ENCODE peak calls at places on chromosomes 11 and 22, in nine cellular contexts. Z is psoas muscle, D is upper lobe of right lung, K is spleen, W is RWPE1, N is tibial artery, M is IMR-90, Q is colonic mucosa, R is heart right ventricle. T is an unnamed sample.

GRCh38 chr11:4202749-4203148 is 108.2 kb downstream of the RRM1 start:
- DNase-seq in Z (no peak), D (no peak), K (no peak), W (no peak), N (no peak), M (no peak), Q (no peak), R (no peak), T (no peak)

GRCh38 chr22:43392385-43392989 is 19.3 kb upstream of the MPPED1 start:
- DNase-seq in Z (no peak), D (no peak), K (no peak), W (no peak), N (no peak), M (no peak), Q (no peak), R (no peak), T (no peak)

GRCh38 chr22:38300197-38300945 is 16.9 kb downstream of the CSNK1E start:
- DNase-seq in Z (no peak), D (no peak), K (no peak), W (no peak), N (no peak), M (no peak), Q (no peak), R (no peak), T (no peak)

GRCh38 chr22:30636226-30637077 is 871 bp downstream of the SLC35E4 start:
- DNase-seq in Z (peak), D (no peak), K (peak), W (no peak), N (no peak), M (no peak), Q (peak), R (peak), T (no peak)

GRCh38 chr11:115471367-115471766 is 32.8 kb downstream of the CADM1 start:
- DNase-seq in Z (no peak), D (no peak), K (no peak), W (no peak), N (no peak), M (peak), Q (no peak), R (no peak), T (no peak)

GRCh38 chr11:33257160-33257896 is at the start of gene HIPK3:
- DNase-seq in Z (peak), D (peak), K (peak), W (peak), N (peak), M (peak), Q (peak), R (peak), T (peak)

GRCh38 chr11:119540370-119541125 is 117.6 kb upstream of the THY1 start:
- DNase-seq in Z (no peak), D (no peak), K (peak), W (no peak), N (peak), M (no peak), Q (no peak), R (no peak), T (no peak)

GRCh38 chr11:125081098-125081798 is 18.1 kb downstream of the SLC37A2 start:
- DNase-seq in Z (no peak), D (peak), K (no peak), W (no peak), N (no peak), M (no peak), Q (no peak), R (no peak), T (no peak)

GRCh38 chr11:102208835-102209234 is 98.6 kb downstream of the YAP1 start:
- DNase-seq in Z (no peak), D (no peak), K (no peak), W (no peak), N (no peak), M (no peak), Q (no peak), R (no peak), T (no peak)

GRCh38 chr22:48104102-48104738 is 1341.8 kb downstream of the TBC1D22A start:
- DNase-seq in Z (no peak), D (no peak), K (no peak), W (no peak), N (no peak), M (no peak), Q (no peak), R (no peak), T (no peak)

GRCh38 chr22:48757581-48757980 is 1070.1 kb downstream of the BRD1 start:
- DNase-seq in Z (no peak), D (peak), K (peak), W (no peak), N (peak), M (no peak), Q (peak), R (no peak), T (no peak)

GRCh38 chr11:36790450-36790849 is 192.4 kb upstream of the RAG2 start:
- DNase-seq in Z (no peak), D (no peak), K (no peak), W (no peak), N (no peak), M (no peak), Q (no peak), R (no peak), T (no peak)

GRCh38 chr22:20262582-20263147 is 5.5 kb downstream of the RTN4R start:
- DNase-seq in Z (no peak), D (no peak), K (no peak), W (no peak), N (no peak), M (no peak), Q (no peak), R (no peak), T (no peak)

GRCh38 chr22:20261848-20262581 is 6.1 kb downstream of the RTN4R start:
- DNase-seq in Z (no peak), D (no peak), K (no peak), W (no peak), N (no peak), M (no peak), Q (no peak), R (no peak), T (no peak)

GRCh38 chr22:20267441-20268288 is 453 bp downstream of the RTN4R start:
- DNase-seq in Z (no peak), D (peak), K (no peak), W (no peak), N (no peak), M (no peak), Q (peak), R (no peak), T (no peak)

GRCh38 chr22:20268289-20268349 is at the start of gene RTN4R:
- DNase-seq in Z (no peak), D (no peak), K (no peak), W (no peak), N (no peak), M (no peak), Q (no peak), R (no peak), T (no peak)

DNA sequence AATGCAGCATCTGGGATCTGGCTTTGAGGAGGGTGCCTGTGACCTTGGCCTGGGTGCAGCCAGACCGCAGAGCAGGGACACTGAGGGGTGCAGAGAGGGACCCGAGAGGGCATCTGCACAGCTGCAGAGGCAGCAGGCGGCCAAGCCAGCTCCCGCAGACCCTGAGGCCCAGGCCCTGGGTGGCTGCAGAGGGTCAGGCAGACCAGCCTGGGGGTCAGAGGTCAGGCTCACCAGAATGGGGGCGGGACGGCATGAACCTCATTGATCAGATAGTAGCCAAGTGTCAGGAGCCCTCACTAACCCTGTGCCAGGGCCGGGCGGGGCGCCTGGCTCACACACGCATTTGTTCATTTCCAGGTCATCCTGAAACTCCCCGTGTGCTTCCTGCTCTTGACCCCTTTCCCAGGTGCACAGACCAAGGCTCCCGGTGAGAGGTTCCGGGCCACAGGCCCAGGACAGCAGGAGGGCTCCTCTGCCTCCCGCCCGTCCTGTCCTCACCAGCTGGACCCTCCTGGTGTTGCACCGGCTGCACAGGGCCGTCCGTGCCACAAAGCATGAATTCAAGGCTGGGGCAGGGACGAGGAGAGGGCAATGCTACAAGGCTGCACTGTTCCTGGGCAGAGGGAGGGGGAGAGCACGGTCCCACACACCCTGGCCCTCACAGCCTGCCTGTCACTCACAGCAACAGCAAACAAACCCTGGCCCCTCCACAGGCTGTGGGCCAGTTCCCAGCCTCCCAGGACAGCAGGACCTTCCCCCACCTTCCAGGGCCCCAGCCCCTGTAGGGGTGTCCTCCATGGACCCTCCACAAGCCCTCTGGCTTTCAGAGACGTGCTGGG is 3.3 kb downstream of the RTN4R start:
- DNase-seq in Z (no peak), D (no peak), K (no peak), W (no peak), N (no peak), M (no peak), Q (no peak), R (no peak), T (no peak)
- H3K27ac ChIP-seq in Z (no peak), D (no peak), K (no peak), W (no peak), N (no peak), M (no peak), Q (no peak), R (no peak), T (no peak)

DNA sequence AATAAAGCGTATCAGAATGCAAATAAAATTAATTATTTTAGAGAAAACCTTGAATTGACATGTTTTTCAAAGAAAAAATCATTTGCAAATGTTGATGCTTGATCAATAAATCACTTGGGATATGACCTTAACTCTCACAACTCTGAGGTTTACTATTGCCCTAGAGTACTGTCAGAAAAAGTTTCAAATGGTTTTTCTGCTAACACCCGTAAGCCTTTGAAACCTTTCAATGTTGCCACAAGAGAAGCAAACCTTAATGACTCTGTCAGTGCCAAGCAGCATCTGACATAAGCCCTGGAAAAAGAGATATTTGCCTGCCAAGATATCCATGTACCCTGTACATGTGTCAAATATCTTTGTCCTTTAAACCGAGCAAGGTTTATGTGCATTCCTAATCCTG is 384.3 kb upstream of the ARHGAP42 start:
- DNase-seq in Z (no peak), D (no peak), K (no peak), W (no peak), N (no peak), M (no peak), Q (no peak), R (no peak), T (no peak)
- H3K27ac ChIP-seq in Z (no peak), D (no peak), K (no peak), W (no peak), N (no peak), M (no peak), Q (no peak), R (no peak), T (no peak)

GRCh38 chr11:130894322-130895025 is 21.8 kb downstream of the SNX19 start:
- DNase-seq in Z (peak), D (peak), K (peak), W (peak), N (peak), M (peak), Q (peak), R (peak), T (peak)

GRCh38 chr11:130888790-130889189 is 27.5 kb downstream of the SNX19 start:
- DNase-seq in Z (no peak), D (no peak), K (no peak), W (no peak), N (no peak), M (no peak), Q (no peak), R (no peak), T (no peak)

GRCh38 chr11:130892847-130893246 is 23.4 kb downstream of the SNX19 start:
- DNase-seq in Z (no peak), D (no peak), K (no peak), W (no peak), N (no peak), M (no peak), Q (no peak), R (no peak), T (peak)

GRCh38 chr11:130890039-130890745 is 26.1 kb downstream of the SNX19 start:
- DNase-seq in Z (no peak), D (no peak), K (no peak), W (no peak), N (no peak), M (peak), Q (no peak), R (no peak), T (no peak)

DNA sequence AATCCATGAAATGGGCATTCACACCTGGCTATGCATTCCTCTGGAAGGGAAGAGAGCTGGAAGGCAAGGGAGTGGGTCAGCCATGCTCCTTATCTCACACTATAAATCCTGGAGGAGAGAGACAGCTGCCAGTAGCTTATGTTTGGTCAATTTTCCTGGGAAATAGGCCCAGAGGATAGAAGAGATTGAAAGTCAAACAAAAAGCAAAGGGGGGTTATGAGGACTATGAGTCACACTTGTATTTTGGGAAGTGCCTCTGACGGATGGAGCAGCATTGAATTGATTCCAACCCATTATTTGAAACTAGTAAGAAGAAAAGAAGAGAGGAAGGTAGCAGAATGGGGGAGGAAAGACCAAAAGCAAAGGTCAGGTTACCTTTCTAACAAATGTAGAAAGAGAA is 25.0 kb downstream of the SNX19 start:
- DNase-seq in Z (no peak), D (no peak), K (no peak), W (no peak), N (no peak), M (peak), Q (no peak), R (no peak), T (no peak)
- H3K27ac ChIP-seq in Z (no peak), D (no peak), K (no peak), W (no peak), N (peak), M (peak), Q (no peak), R (peak), T (no peak)

GRCh38 chr11:66228521-66228920 is 39.9 kb upstream of the RAB1B start:
- DNase-seq in Z (no peak), D (no peak), K (no peak), W (no peak), N (no peak), M (no peak), Q (no peak), R (no peak), T (no peak)
- H3K27ac ChIP-seq in Z (no peak), D (peak), K (no peak), W (no peak), N (no peak), M (no peak), Q (no peak), R (no peak), T (no peak)

GRCh38 chr22:46087816-46088277 is 62.5 kb upstream of the PPARA start:
- DNase-seq in Z (peak), D (peak), K (peak), W (no peak), N (peak), M (peak), Q (peak), R (peak), T (no peak)
- H3K27ac ChIP-seq in Z (peak), D (peak), K (peak), W (peak), N (peak), M (peak), Q (peak), R (peak), T (no peak)

DNA sequence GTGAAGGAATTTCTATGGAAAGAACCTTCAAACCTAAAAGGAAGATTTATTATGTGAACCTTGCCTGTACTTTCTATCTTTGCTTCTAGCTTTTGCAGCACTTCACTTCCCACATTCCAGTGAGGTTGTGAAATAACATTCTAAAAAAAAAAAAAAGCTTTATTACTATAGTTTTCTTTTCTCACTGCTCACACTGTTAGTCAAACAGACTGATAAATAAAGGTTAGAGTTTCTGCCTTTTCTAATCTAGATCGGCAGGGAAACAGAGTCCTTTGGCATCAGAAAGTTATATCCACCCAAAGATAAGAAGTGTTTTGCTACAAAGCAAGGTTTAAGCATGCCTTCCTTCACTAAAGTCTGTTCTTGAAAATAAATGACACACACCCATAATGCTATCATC is 2.8 kb downstream of the AAMDC start:
- DNase-seq in Z (no peak), D (no peak), K (no peak), W (no peak), N (no peak), M (peak), Q (no peak), R (no peak), T (no peak)
- H3K27ac ChIP-seq in Z (peak), D (no peak), K (no peak), W (no peak), N (peak), M (no peak), Q (no peak), R (peak), T (no peak)

GRCh38 chr11:62909107-62909894 is 11.9 kb downstream of the CHRM1 start:
- DNase-seq in Z (peak), D (peak), K (no peak), W (peak), N (peak), M (peak), Q (peak), R (peak), T (peak)
- H3K27ac ChIP-seq in Z (peak), D (peak), K (no peak), W (no peak), N (no peak), M (no peak), Q (no peak), R (peak), T (no peak)

GRCh38 chr22:23289851-23290724 is 109.8 kb downstream of the BCR start:
- DNase-seq in Z (peak), D (peak), K (no peak), W (peak), N (peak), M (peak), Q (peak), R (peak), T (peak)
- H3K27ac ChIP-seq in Z (no peak), D (no peak), K (no peak), W (peak), N (peak), M (no peak), Q (no peak), R (no peak), T (no peak)